ENCODE peak calls at places on chromosome 14, in seven cellular contexts. Q is IMR-90, M is mesenchymal stem cell, A is mesendoderm, K is trophoblast cell, Y is neuronal stem cell, B is H1. R is an unnamed sample.

GRCh38 chr14:98548071-98548686 is 723.8 kb downstream of the BCL11B start:
- DNase-seq in Q (no peak), M (no peak), A (peak), K (no peak), Y (no peak), B (no peak), R (no peak)

GRCh38 chr14:33781267-33781666 is 169.6 kb downstream of the EGLN3 start:
- DNase-seq in Q (no peak), M (peak), A (no peak), K (no peak), Y (no peak), B (no peak), R (no peak)

GRCh38 chr14:60648934-60649814 is at the start of gene SIX1:
- DNase-seq in Q (peak), M (peak), A (peak), K (peak), Y (peak), B (no peak), R (peak)

GRCh38 chr14:36162267-36162666 is 14.3 kb downstream of the PTCSC3 start:
- DNase-seq in Q (no peak), M (no peak), A (no peak), K (peak), Y (no peak), B (no peak), R (peak)

GRCh38 chr14:71250791-71251190 is 343.5 kb downstream of the PCNX1 start:
- DNase-seq in Q (no peak), M (no peak), A (no peak), K (no peak), Y (no peak), B (no peak), R (no peak)

GRCh38 chr14:87966816-87967215 is 26.2 kb downstream of the GALC start:
- DNase-seq in Q (peak), M (no peak), A (no peak), K (no peak), Y (no peak), B (no peak), R (no peak)

GRCh38 chr14:80395031-80395430 is 183.7 kb upstream of the DIO2 start:
- DNase-seq in Q (peak), M (no peak), A (no peak), K (no peak), Y (no peak), B (no peak), R (no peak)

GRCh38 chr14:93114068-93114710 is 1.5 kb downstream of the ITPK1 start:
- DNase-seq in Q (no peak), M (no peak), A (peak), K (no peak), Y (peak), B (no peak), R (no peak)

GRCh38 chr14:91367173-91368171 is 50.1 kb downstream of the CCDC88C start:
- DNase-seq in Q (peak), M (peak), A (peak), K (peak), Y (no peak), B (no peak), R (no peak)

GRCh38 chr14:22124071-22124613 is 450.5 kb upstream of the OR4E1 start:
- DNase-seq in Q (no peak), M (no peak), A (no peak), K (no peak), Y (no peak), B (no peak), R (no peak)

GRCh38 chr14:62645649-62646048 is 399.6 kb downstream of the KCNH5 start:
- DNase-seq in Q (peak), M (peak), A (no peak), K (no peak), Y (no peak), B (no peak), R (no peak)

GRCh38 chr14:71469936-71470335 is 462.3 kb upstream of the RGS6 start:
- DNase-seq in Q (no peak), M (no peak), A (no peak), K (no peak), Y (no peak), B (no peak), R (no peak)

GRCh38 chr14:92690171-92691011 is 58.0 kb downstream of the LGMN start:
- DNase-seq in Q (peak), M (peak), A (peak), K (peak), Y (no peak), B (no peak), R (peak)

GRCh38 chr14:30177776-30178175 is 250.1 kb upstream of the PRKD1 start:
- DNase-seq in Q (no peak), M (no peak), A (no peak), K (no peak), Y (no peak), B (no peak), R (no peak)

GRCh38 chr14:24058260-24058950 is 6.6 kb downstream of the CARMIL3 start:
- DNase-seq in Q (peak), M (peak), A (peak), K (peak), Y (peak), B (no peak), R (no peak)

GRCh38 chr14:24761141-24761540 is 127.2 kb upstream of the GZMB start:
- DNase-seq in Q (no peak), M (no peak), A (no peak), K (no peak), Y (no peak), B (no peak), R (no peak)

GRCh38 chr14:51139221-51139681 is 44.3 kb upstream of the TRIM9 start:
- DNase-seq in Q (no peak), M (no peak), A (no peak), K (peak), Y (no peak), B (no peak), R (no peak)

GRCh38 chr14:98131406-98131805 is 1140.6 kb downstream of the BCL11B start:
- DNase-seq in Q (no peak), M (no peak), A (no peak), K (no peak), Y (no peak), B (no peak), R (no peak)

GRCh38 chr14:68947802-68948201 is 31.3 kb downstream of the ACTN1 start:
- DNase-seq in Q (peak), M (peak), A (peak), K (peak), Y (no peak), B (no peak), R (no peak)

GRCh38 chr14:103705158-103705523 is 10.1 kb downstream of the XRCC3 start:
- DNase-seq in Q (no peak), M (no peak), A (no peak), K (peak), Y (no peak), B (no peak), R (no peak)
- H4K8ac ChIP-seq in Q (no peak), M (no peak), A (no peak), K (no peak), Y (no peak), B (peak), R (no peak)

GRCh38 chr14:105304565-105304964 is 3.8 kb upstream of the BRF1 start:
- DNase-seq in Q (no peak), M (no peak), A (no peak), K (no peak), Y (no peak), B (no peak), R (no peak)
- H4K8ac ChIP-seq in Q (no peak), M (no peak), A (no peak), K (no peak), Y (no peak), B (no peak), R (no peak)

DNA sequence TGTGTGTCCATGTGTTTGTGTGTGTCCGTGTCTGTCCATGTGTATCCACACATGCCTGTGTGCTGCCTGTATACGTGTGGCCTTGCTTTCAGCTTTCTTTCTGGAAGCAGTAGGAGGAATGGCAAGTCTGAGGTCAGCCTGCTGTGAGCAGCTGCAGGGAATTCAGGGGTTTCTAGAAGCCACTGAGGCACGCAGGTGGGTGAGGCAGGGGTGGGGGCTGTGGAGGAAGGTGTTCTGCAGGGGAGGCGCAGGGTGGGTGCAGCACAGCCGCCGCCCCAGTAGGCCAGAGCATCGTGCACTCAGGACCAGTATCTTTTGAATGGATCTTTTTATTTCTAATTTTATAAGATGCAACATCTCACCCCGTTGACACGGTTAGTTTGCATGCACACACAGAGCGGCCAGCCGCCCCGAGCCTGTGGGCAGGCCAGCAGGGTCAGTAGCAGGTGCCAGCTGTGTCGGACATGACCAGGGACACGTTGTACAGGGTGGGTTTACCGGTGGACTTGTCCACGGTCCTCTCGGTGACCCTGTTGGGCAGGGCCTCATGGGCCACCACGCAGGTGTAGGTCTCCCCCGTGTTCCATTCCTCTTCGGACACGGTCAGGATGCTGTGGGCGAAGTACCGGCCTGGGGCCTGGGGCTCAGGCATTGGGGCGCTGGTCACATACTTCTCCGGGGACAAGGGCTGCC is 327.7 kb downstream of the TMEM121 start:
- DNase-seq in Q (no peak), M (no peak), A (no peak), K (no peak), Y (no peak), B (no peak), R (no peak)
- H4K8ac ChIP-seq in Q (no peak), M (no peak), A (no peak), K (no peak), Y (no peak), B (no peak), R (no peak)

DNA sequence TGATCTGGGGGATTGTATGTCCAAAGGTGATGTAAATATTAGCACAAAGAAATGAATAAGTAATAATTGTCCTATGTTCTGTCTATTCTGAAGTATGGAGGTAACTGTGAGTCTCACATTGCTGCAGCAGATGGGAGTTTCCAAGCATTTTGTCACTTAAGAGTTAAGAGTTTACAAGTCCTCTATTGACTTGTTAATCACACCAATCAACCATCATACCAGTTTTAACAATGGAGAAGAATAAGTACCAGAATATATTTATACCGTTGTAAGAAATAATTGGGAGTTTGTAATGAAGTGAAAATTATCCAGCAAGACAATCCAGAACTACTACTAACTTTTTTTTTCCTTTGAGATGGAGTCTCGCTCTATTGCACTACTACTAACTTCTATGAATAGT is 139.1 kb downstream of the MDGA2 start:
- DNase-seq in Q (no peak), M (no peak), A (no peak), K (no peak), Y (no peak), B (no peak), R (no peak)
- H4K8ac ChIP-seq in Q (no peak), M (no peak), A (no peak), K (no peak), Y (no peak), B (no peak), R (no peak)

GRCh38 chr14:100803694-100804075 is 22.2 kb upstream of the MEG3 start:
- DNase-seq in Q (no peak), M (no peak), A (no peak), K (no peak), Y (no peak), B (no peak), R (no peak)

GRCh38 chr14:100802766-100803693 is 22.9 kb upstream of the MEG3 start:
- DNase-seq in Q (no peak), M (no peak), A (no peak), K (no peak), Y (no peak), B (no peak), R (no peak)

GRCh38 chr14:100804138-100804537 is 21.8 kb upstream of the MEG3 start:
- DNase-seq in Q (no peak), M (no peak), A (no peak), K (no peak), Y (no peak), B (no peak), R (no peak)

GRCh38 chr14:100800041-100800440 is 25.9 kb upstream of the MEG3 start:
- DNase-seq in Q (no peak), M (no peak), A (no peak), K (no peak), Y (no peak), B (no peak), R (no peak)

DNA sequence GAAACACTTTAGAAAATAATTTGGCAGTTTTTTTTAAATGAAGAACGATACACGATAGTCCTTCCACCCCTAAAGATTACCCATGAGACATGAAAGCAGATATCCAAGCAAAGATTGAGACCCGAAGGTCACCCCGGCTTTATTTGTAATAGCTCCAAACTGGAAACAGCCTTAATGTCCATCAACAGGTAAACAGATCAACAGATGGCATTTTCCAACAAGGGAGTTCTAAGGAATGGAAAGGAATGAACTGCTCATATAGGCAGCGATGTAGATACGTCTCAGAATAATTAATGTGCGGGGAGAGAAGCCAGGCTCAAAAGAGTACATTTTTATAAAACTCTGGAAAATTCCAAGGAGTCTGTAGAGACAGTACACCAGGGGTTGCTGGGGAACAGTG is 23.7 kb upstream of the MEG3 start:
- DNase-seq in Q (no peak), M (no peak), A (no peak), K (no peak), Y (no peak), B (no peak), R (no peak)
- H4K8ac ChIP-seq in Q (no peak), M (no peak), A (no peak), K (no peak), Y (no peak), B (no peak), R (no peak)

GRCh38 chr14:96940009-96940408 is 142.8 kb downstream of the VRK1 start:
- DNase-seq in Q (no peak), M (no peak), A (peak), K (peak), Y (no peak), B (no peak), R (no peak)
- H4K8ac ChIP-seq in Q (no peak), M (no peak), A (no peak), K (no peak), Y (no peak), B (no peak), R (no peak)